ENCODE peak calls at places on chromosomes 12 and 14, in ten cellular contexts. Z, Y, J, V, Q, K, A, B, T and M are unnamed samples.

GRCh38 chr12:49661191-49661590 is 37.8 kb downstream of the PRPF40B start:
- DNase-seq in Z (no peak), Y (peak), J (peak), V (no peak), Q (no peak), K (no peak), A (no peak), B (peak), T (no peak), M (peak)

GRCh38 chr12:3186546-3187237 is 109.5 kb downstream of the TSPAN9 start:
- DNase-seq in Z (no peak), Y (peak), J (no peak), V (no peak), Q (no peak), K (no peak), A (no peak), B (no peak), T (no peak), M (peak)

GRCh38 chr12:79634957-79635471 is 55.8 kb downstream of the PAWR start:
- DNase-seq in Z (no peak), Y (no peak), J (no peak), V (no peak), Q (no peak), K (peak), A (no peak), B (no peak), T (no peak), M (no peak)

GRCh38 chr14:105137481-105138020 is 31.0 kb downstream of the JAG2 start:
- DNase-seq in Z (no peak), Y (no peak), J (no peak), V (no peak), Q (no peak), K (no peak), A (no peak), B (no peak), T (no peak), M (no peak)

GRCh38 chr14:96804821-96805374 is 7.7 kb downstream of the VRK1 start:
- DNase-seq in Z (no peak), Y (no peak), J (no peak), V (no peak), Q (no peak), K (no peak), A (no peak), B (no peak), T (no peak), M (no peak)

GRCh38 chr12:67747869-67748760 is 99.6 kb downstream of the DYRK2 start:
- DNase-seq in Z (no peak), Y (no peak), J (no peak), V (no peak), Q (peak), K (peak), A (no peak), B (no peak), T (peak), M (no peak)

GRCh38 chr14:50082784-50083466 is 33.4 kb downstream of the VCPKMT start:
- DNase-seq in Z (peak), Y (peak), J (peak), V (no peak), Q (no peak), K (no peak), A (peak), B (peak), T (no peak), M (peak)

GRCh38 chr14:20662968-20663731 is 21.2 kb upstream of the RNASE4 start:
- DNase-seq in Z (peak), Y (peak), J (peak), V (peak), Q (peak), K (peak), A (peak), B (peak), T (no peak), M (peak)